ENCODE peak calls at places on chromosomes 11 and 22, in ten cellular contexts. One of them, this sample, is unnamed.

GRCh38 chr11:10540546-10540914 is 457 bp downstream of the RNF141 start:
- DNase-seq in uterus: peak; percentile 30
- DNase-seq in right lobe of liver: peak; percentile 77
- DNase-seq in cardiac fibroblast: peak; percentile 38
- DNase-seq in pancreas: peak; percentile 83
- DNase-seq in HAP-1: peak; percentile 49
- DNase-seq in fibroblast of lung: peak; percentile 57
- DNase-seq in prostate gland: peak; percentile 55
- DNase-seq in mucosa of descending colon: no peak
- DNase-seq in kidney epithelial cell: no peak
- DNase-seq in this sample: no peak

GRCh38 chr22:20567993-20568417 is 60.6 kb downstream of the MED15 start:
- DNase-seq in fibroblast of lung: no peak
- DNase-seq in HAP-1: no peak
- DNase-seq in pancreas: no peak
- DNase-seq in cardiac fibroblast: peak; percentile 58
- DNase-seq in kidney epithelial cell: no peak
- DNase-seq in right lobe of liver: no peak
- DNase-seq in mucosa of descending colon: peak; percentile 49
- DNase-seq in uterus: no peak
- DNase-seq in prostate gland: no peak
- DNase-seq in this sample: peak; percentile 47

GRCh38 chr11:130166457-130166784 is 6.8 kb downstream of the ST14 start:
- DNase-seq in cardiac fibroblast: peak; percentile 96
- DNase-seq in HAP-1: no peak
- DNase-seq in kidney epithelial cell: peak; percentile 99
- DNase-seq in right lobe of liver: no peak
- DNase-seq in fibroblast of lung: peak; percentile 97
- DNase-seq in pancreas: no peak
- DNase-seq in uterus: no peak
- DNase-seq in prostate gland: no peak
- DNase-seq in mucosa of descending colon: no peak
- DNase-seq in this sample: peak; percentile 92

GRCh38 chr11:94948070-94948617 is 25.2 kb downstream of the CWC15 start:
- DNase-seq in uterus: no peak
- DNase-seq in prostate gland: no peak
- DNase-seq in fibroblast of lung: peak; percentile 93
- DNase-seq in pancreas: no peak
- DNase-seq in right lobe of liver: no peak
- DNase-seq in HAP-1: no peak
- DNase-seq in cardiac fibroblast: peak; percentile 38
- DNase-seq in kidney epithelial cell: peak; percentile 61
- DNase-seq in mucosa of descending colon: no peak
- DNase-seq in this sample: no peak

GRCh38 chr22:45878901-45879551 is 97.9 kb downstream of the WNT7B start:
- DNase-seq in cardiac fibroblast: no peak
- DNase-seq in fibroblast of lung: no peak
- DNase-seq in right lobe of liver: peak; percentile 44
- DNase-seq in kidney epithelial cell: no peak
- DNase-seq in mucosa of descending colon: peak; percentile 28
- DNase-seq in prostate gland: no peak
- DNase-seq in HAP-1: no peak
- DNase-seq in uterus: no peak
- DNase-seq in pancreas: no peak
- DNase-seq in this sample: no peak

GRCh38 chr22:20392983-20393704 is 807 bp upstream of the ZNF74 start:
- DNase-seq in mucosa of descending colon: no peak
- DNase-seq in cardiac fibroblast: no peak
- DNase-seq in fibroblast of lung: no peak
- DNase-seq in pancreas: no peak
- DNase-seq in right lobe of liver: no peak
- DNase-seq in uterus: no peak
- DNase-seq in kidney epithelial cell: no peak
- DNase-seq in HAP-1: no peak
- DNase-seq in prostate gland: no peak
- DNase-seq in this sample: no peak

GRCh38 chr11:130159657-130160459 is at the start of gene ST14:
- DNase-seq in pancreas: peak; percentile 94
- DNase-seq in uterus: no peak
- DNase-seq in kidney epithelial cell: no peak
- DNase-seq in prostate gland: peak; percentile 79
- DNase-seq in HAP-1: no peak
- DNase-seq in fibroblast of lung: no peak
- DNase-seq in right lobe of liver: peak; percentile 68
- DNase-seq in mucosa of descending colon: peak; percentile 90
- DNase-seq in cardiac fibroblast: no peak
- DNase-seq in this sample: no peak

GRCh38 chr11:68990995-68991780 is 10.4 kb upstream of the MRGPRD start:
- DNase-seq in fibroblast of lung: no peak
- DNase-seq in kidney epithelial cell: no peak
- DNase-seq in uterus: no peak
- DNase-seq in mucosa of descending colon: no peak
- DNase-seq in right lobe of liver: no peak
- DNase-seq in HAP-1: peak; percentile 3
- DNase-seq in pancreas: peak; percentile 26
- DNase-seq in cardiac fibroblast: no peak
- DNase-seq in prostate gland: no peak
- DNase-seq in this sample: no peak

GRCh38 chr22:35995772-35996171 is 32.9 kb downstream of the RBFOX2 start:
- DNase-seq in right lobe of liver: no peak
- DNase-seq in fibroblast of lung: peak; percentile 95
- DNase-seq in cardiac fibroblast: peak; percentile 98
- DNase-seq in pancreas: no peak
- DNase-seq in kidney epithelial cell: peak; percentile 43
- DNase-seq in mucosa of descending colon: no peak
- DNase-seq in uterus: peak; percentile 93
- DNase-seq in prostate gland: no peak
- DNase-seq in HAP-1: no peak
- DNase-seq in this sample: peak; percentile 89

GRCh38 chr11:134288486-134288885 is 12.3 kb downstream of the GLB1L3 start:
- DNase-seq in mucosa of descending colon: no peak
- DNase-seq in pancreas: no peak
- DNase-seq in HAP-1: no peak
- DNase-seq in right lobe of liver: no peak
- DNase-seq in cardiac fibroblast: no peak
- DNase-seq in kidney epithelial cell: no peak
- DNase-seq in prostate gland: no peak
- DNase-seq in uterus: no peak
- DNase-seq in fibroblast of lung: no peak
- DNase-seq in this sample: no peak

GRCh38 chr22:24303007-24303406 is 32.4 kb downstream of the SPECC1L start:
- DNase-seq in right lobe of liver: no peak
- DNase-seq in uterus: no peak
- DNase-seq in cardiac fibroblast: no peak
- DNase-seq in kidney epithelial cell: no peak
- DNase-seq in mucosa of descending colon: no peak
- DNase-seq in fibroblast of lung: no peak
- DNase-seq in prostate gland: no peak
- DNase-seq in HAP-1: no peak
- DNase-seq in pancreas: no peak
- DNase-seq in this sample: no peak

GRCh38 chr11:45100338-45100737 is 46.1 kb upstream of the PRDM11 start:
- DNase-seq in right lobe of liver: no peak
- DNase-seq in HAP-1: no peak
- DNase-seq in fibroblast of lung: peak; percentile 35
- DNase-seq in prostate gland: no peak
- DNase-seq in mucosa of descending colon: no peak
- DNase-seq in uterus: no peak
- DNase-seq in pancreas: no peak
- DNase-seq in kidney epithelial cell: no peak
- DNase-seq in cardiac fibroblast: peak; percentile 50
- DNase-seq in this sample: peak; percentile 70

GRCh38 chr11:17799147-17799546 is 64.6 kb downstream of the KCNC1 start:
- DNase-seq in pancreas: no peak
- DNase-seq in uterus: no peak
- DNase-seq in HAP-1: no peak
- DNase-seq in cardiac fibroblast: no peak
- DNase-seq in prostate gland: no peak
- DNase-seq in kidney epithelial cell: no peak
- DNase-seq in fibroblast of lung: no peak
- DNase-seq in mucosa of descending colon: no peak
- DNase-seq in right lobe of liver: no peak
- DNase-seq in this sample: no peak

GRCh38 chr11:125148011-125148410 is 16.5 kb upstream of the PKNOX2 start:
- DNase-seq in mucosa of descending colon: no peak
- DNase-seq in right lobe of liver: no peak
- DNase-seq in prostate gland: no peak
- DNase-seq in cardiac fibroblast: no peak
- DNase-seq in kidney epithelial cell: no peak
- DNase-seq in fibroblast of lung: no peak
- DNase-seq in pancreas: no peak
- DNase-seq in HAP-1: no peak
- DNase-seq in uterus: no peak
- DNase-seq in this sample: no peak

GRCh38 chr11:64856382-64857227 is 12.2 kb upstream of the CDC42BPG start:
- DNase-seq in cardiac fibroblast: peak; percentile 94
- DNase-seq in kidney epithelial cell: peak; percentile 81
- DNase-seq in prostate gland: no peak
- DNase-seq in mucosa of descending colon: peak; percentile 80
- DNase-seq in uterus: peak; percentile 63
- DNase-seq in right lobe of liver: no peak
- DNase-seq in HAP-1: no peak
- DNase-seq in fibroblast of lung: peak; percentile 81
- DNase-seq in pancreas: no peak
- DNase-seq in this sample: peak; percentile 94

GRCh38 chr11:8973121-8973520 is 8.9 kb upstream of the TMEM9B start:
- DNase-seq in pancreas: no peak
- DNase-seq in prostate gland: no peak
- DNase-seq in cardiac fibroblast: no peak
- DNase-seq in uterus: no peak
- DNase-seq in mucosa of descending colon: no peak
- DNase-seq in fibroblast of lung: no peak
- DNase-seq in right lobe of liver: no peak
- DNase-seq in HAP-1: no peak
- DNase-seq in kidney epithelial cell: no peak
- DNase-seq in this sample: no peak

GRCh38 chr11:57483570-57483934 is 23.2 kb downstream of the RTN4RL2 start:
- DNase-seq in pancreas: no peak
- DNase-seq in right lobe of liver: no peak
- DNase-seq in kidney epithelial cell: no peak
- DNase-seq in prostate gland: no peak
- DNase-seq in HAP-1: no peak
- DNase-seq in uterus: no peak
- DNase-seq in mucosa of descending colon: no peak
- DNase-seq in fibroblast of lung: no peak
- DNase-seq in cardiac fibroblast: no peak
- DNase-seq in this sample: no peak
- H3K4me3 ChIP-seq in pancreas: no peak overlapping the region
- H3K4me3 ChIP-seq in right lobe of liver: no peak overlapping the region
- H3K4me3 ChIP-seq in kidney epithelial cell: no peak overlapping the region
- H3K4me3 ChIP-seq in prostate gland: no peak overlapping the region
- H3K4me3 ChIP-seq in HAP-1: no peak overlapping the region
- H3K4me3 ChIP-seq in uterus: no peak overlapping the region
- H3K4me3 ChIP-seq in mucosa of descending colon: no peak overlapping the region
- H3K4me3 ChIP-seq in fibroblast of lung: no peak overlapping the region
- H3K4me3 ChIP-seq in cardiac fibroblast: no peak overlapping the region
- H3K4me3 ChIP-seq in this sample: no peak overlapping the region

DNA sequence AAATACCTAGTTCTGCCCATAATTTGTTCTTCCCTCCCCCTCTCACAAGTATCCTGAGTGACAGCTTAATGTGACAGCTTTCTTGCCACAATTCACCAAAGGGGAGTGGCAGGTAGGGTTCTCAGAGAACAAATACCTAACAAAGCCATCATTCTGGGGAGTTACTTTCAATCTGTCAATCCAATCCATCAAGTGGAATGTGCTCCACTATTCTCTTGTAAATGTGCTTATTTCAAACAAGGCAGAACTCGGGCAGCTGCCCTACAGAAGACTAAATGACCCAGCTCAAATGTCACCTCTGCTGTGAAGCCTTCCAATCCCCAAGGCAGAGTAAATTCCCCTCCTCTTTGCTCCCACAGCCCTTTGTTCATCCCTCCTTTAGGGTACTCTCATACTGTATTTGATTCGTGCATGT is 27.8 kb downstream of the LGR4 start:
- DNase-seq in kidney epithelial cell: no peak
- DNase-seq in pancreas: no peak
- DNase-seq in HAP-1: peak; percentile 78
- DNase-seq in right lobe of liver: no peak
- DNase-seq in prostate gland: no peak
- DNase-seq in fibroblast of lung: no peak
- DNase-seq in mucosa of descending colon: no peak
- DNase-seq in uterus: no peak
- DNase-seq in cardiac fibroblast: no peak
- DNase-seq in this sample: no peak
- H3K4me3 ChIP-seq in kidney epithelial cell: no peak overlapping the region
- H3K4me3 ChIP-seq in pancreas: no peak overlapping the region
- H3K4me3 ChIP-seq in HAP-1: no peak overlapping the region
- H3K4me3 ChIP-seq in right lobe of liver: no peak overlapping the region
- H3K4me3 ChIP-seq in prostate gland: no peak overlapping the region
- H3K4me3 ChIP-seq in fibroblast of lung: no peak overlapping the region
- H3K4me3 ChIP-seq in mucosa of descending colon: no peak overlapping the region
- H3K4me3 ChIP-seq in uterus: no peak overlapping the region
- H3K4me3 ChIP-seq in cardiac fibroblast: no peak overlapping the region
- H3K4me3 ChIP-seq in this sample: no peak overlapping the region

DNA sequence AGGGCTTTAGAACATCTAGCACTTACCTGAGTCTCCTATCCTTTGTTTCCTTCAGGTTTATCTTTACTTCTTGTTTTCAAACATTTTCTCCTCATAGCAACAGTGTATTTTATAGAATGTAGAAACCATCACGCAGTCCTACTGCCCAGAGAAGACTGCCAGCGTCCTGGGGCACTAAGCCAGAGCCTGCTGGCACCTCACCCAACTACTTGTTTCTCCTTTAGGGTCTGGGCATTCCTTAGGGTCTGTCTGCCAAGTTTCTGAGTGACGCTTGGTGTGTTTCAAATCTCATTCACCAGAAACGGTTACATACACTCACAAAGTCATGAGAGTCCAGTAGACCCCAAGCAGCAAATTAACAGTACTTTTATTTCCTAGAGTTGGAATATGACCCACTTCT is 49.6 kb upstream of the SLC25A1 start:
- DNase-seq in prostate gland: no peak
- DNase-seq in HAP-1: no peak
- DNase-seq in pancreas: no peak
- DNase-seq in kidney epithelial cell: no peak
- DNase-seq in right lobe of liver: no peak
- DNase-seq in cardiac fibroblast: no peak
- DNase-seq in uterus: no peak
- DNase-seq in mucosa of descending colon: no peak
- DNase-seq in fibroblast of lung: no peak
- DNase-seq in this sample: no peak
- H3K4me3 ChIP-seq in prostate gland: no peak overlapping the region
- H3K4me3 ChIP-seq in HAP-1: no peak overlapping the region
- H3K4me3 ChIP-seq in pancreas: no peak overlapping the region
- H3K4me3 ChIP-seq in kidney epithelial cell: no peak overlapping the region
- H3K4me3 ChIP-seq in right lobe of liver: no peak overlapping the region
- H3K4me3 ChIP-seq in cardiac fibroblast: no peak overlapping the region
- H3K4me3 ChIP-seq in uterus: no peak overlapping the region
- H3K4me3 ChIP-seq in mucosa of descending colon: no peak overlapping the region
- H3K4me3 ChIP-seq in fibroblast of lung: no peak overlapping the region
- H3K4me3 ChIP-seq in this sample: no peak overlapping the region

DNA sequence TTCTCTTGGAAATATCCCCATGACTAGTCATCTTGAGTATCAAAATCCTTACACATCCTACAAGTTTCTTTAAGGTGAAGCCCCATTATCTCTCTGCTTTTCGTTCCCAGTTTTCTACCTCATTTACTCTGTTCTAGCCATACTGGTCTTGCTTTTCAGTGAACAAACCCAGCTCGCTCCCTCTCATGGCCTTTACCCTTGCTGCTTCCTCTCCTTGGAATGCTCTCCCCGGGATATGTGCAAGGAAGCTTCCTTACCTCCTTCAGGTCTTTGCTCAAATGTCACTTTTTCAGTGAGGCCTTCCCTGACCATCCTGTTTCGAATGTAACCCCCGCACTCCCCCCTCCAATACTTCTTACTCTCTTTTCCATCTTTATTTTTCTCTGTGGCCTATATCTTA is 331.8 kb downstream of the DYNC2H1 start:
- DNase-seq in fibroblast of lung: no peak
- DNase-seq in cardiac fibroblast: no peak
- DNase-seq in right lobe of liver: no peak
- DNase-seq in HAP-1: no peak
- DNase-seq in kidney epithelial cell: no peak
- DNase-seq in prostate gland: no peak
- DNase-seq in uterus: no peak
- DNase-seq in pancreas: no peak
- DNase-seq in mucosa of descending colon: no peak
- DNase-seq in this sample: no peak
- H3K4me3 ChIP-seq in fibroblast of lung: no peak overlapping the region
- H3K4me3 ChIP-seq in cardiac fibroblast: no peak overlapping the region
- H3K4me3 ChIP-seq in right lobe of liver: no peak overlapping the region
- H3K4me3 ChIP-seq in HAP-1: no peak overlapping the region
- H3K4me3 ChIP-seq in kidney epithelial cell: no peak overlapping the region
- H3K4me3 ChIP-seq in prostate gland: no peak overlapping the region
- H3K4me3 ChIP-seq in uterus: no peak overlapping the region
- H3K4me3 ChIP-seq in pancreas: no peak overlapping the region
- H3K4me3 ChIP-seq in mucosa of descending colon: no peak overlapping the region
- H3K4me3 ChIP-seq in this sample: no peak overlapping the region